ENCODE peak calls at places on chromosomes 1 and 21, in ten cellular contexts. One of them, this sample, is unnamed.

GRCh38 chr1:243470492-243470891 is 214.7 kb downstream of the SDCCAG8 start:
- DNase-seq in prostate gland: no peak
- DNase-seq in DND-41: no peak
- DNase-seq in heart left ventricle: no peak
- DNase-seq in Karpas-422: no peak
- DNase-seq in CD8-positive, alpha-beta memory T cell: no peak
- DNase-seq in CD8-positive, alpha-beta T cell: no peak
- DNase-seq in adipocyte: no peak
- DNase-seq in Peyer's patch: no peak
- DNase-seq in tibial nerve: no peak
- DNase-seq in this sample: no peak

GRCh38 chr21:16211339-16212303 is 481.8 kb downstream of the USP25 start:
- DNase-seq in tibial nerve: no peak
- DNase-seq in Peyer's patch: no peak
- DNase-seq in adipocyte: peak; percentile 25
- DNase-seq in CD8-positive, alpha-beta T cell: no peak
- DNase-seq in Karpas-422: no peak
- DNase-seq in heart left ventricle: no peak
- DNase-seq in CD8-positive, alpha-beta memory T cell: no peak
- DNase-seq in DND-41: no peak
- DNase-seq in prostate gland: no peak
- DNase-seq in this sample: peak; percentile 21

GRCh38 chr1:109751531-109752260 is 10.9 kb upstream of the GSTM3 start:
- DNase-seq in heart left ventricle: no peak
- DNase-seq in Peyer's patch: no peak
- DNase-seq in Karpas-422: no peak
- DNase-seq in CD8-positive, alpha-beta T cell: no peak
- DNase-seq in DND-41: no peak
- DNase-seq in tibial nerve: no peak
- DNase-seq in adipocyte: no peak
- DNase-seq in CD8-positive, alpha-beta memory T cell: no peak
- DNase-seq in prostate gland: no peak
- DNase-seq in this sample: no peak

GRCh38 chr1:52970149-52970548 is 43.1 kb downstream of the SCP2 start:
- DNase-seq in heart left ventricle: no peak
- DNase-seq in CD8-positive, alpha-beta memory T cell: no peak
- DNase-seq in adipocyte: no peak
- DNase-seq in prostate gland: no peak
- DNase-seq in Karpas-422: peak; percentile 54
- DNase-seq in Peyer's patch: no peak
- DNase-seq in DND-41: no peak
- DNase-seq in CD8-positive, alpha-beta T cell: no peak
- DNase-seq in tibial nerve: no peak
- DNase-seq in this sample: peak; percentile 59

GRCh38 chr1:100423832-100424337 is 71.6 kb downstream of the CDC14A start:
- DNase-seq in Karpas-422: peak; percentile 61
- DNase-seq in CD8-positive, alpha-beta memory T cell: no peak
- DNase-seq in adipocyte: no peak
- DNase-seq in heart left ventricle: no peak
- DNase-seq in DND-41: no peak
- DNase-seq in Peyer's patch: no peak
- DNase-seq in prostate gland: no peak
- DNase-seq in tibial nerve: no peak
- DNase-seq in CD8-positive, alpha-beta T cell: peak; percentile 21
- DNase-seq in this sample: no peak

GRCh38 chr1:60981357-60981756 is 101.0 kb upstream of the NFIA start:
- DNase-seq in CD8-positive, alpha-beta T cell: no peak
- DNase-seq in CD8-positive, alpha-beta memory T cell: no peak
- DNase-seq in Peyer's patch: no peak
- DNase-seq in DND-41: no peak
- DNase-seq in Karpas-422: no peak
- DNase-seq in tibial nerve: no peak
- DNase-seq in heart left ventricle: no peak
- DNase-seq in adipocyte: no peak
- DNase-seq in prostate gland: no peak
- DNase-seq in this sample: no peak

GRCh38 chr1:45945426-45945825 is 142.0 kb downstream of the MAST2 start:
- DNase-seq in CD8-positive, alpha-beta T cell: no peak
- DNase-seq in tibial nerve: no peak
- DNase-seq in DND-41: no peak
- DNase-seq in heart left ventricle: no peak
- DNase-seq in adipocyte: no peak
- DNase-seq in CD8-positive, alpha-beta memory T cell: no peak
- DNase-seq in Karpas-422: no peak
- DNase-seq in prostate gland: no peak
- DNase-seq in Peyer's patch: no peak
- DNase-seq in this sample: peak; percentile 63

GRCh38 chr1:63014267-63014666 is 230.3 kb downstream of the ATG4C start:
- DNase-seq in heart left ventricle: no peak
- DNase-seq in prostate gland: no peak
- DNase-seq in CD8-positive, alpha-beta T cell: no peak
- DNase-seq in tibial nerve: no peak
- DNase-seq in adipocyte: no peak
- DNase-seq in Peyer's patch: no peak
- DNase-seq in CD8-positive, alpha-beta memory T cell: no peak
- DNase-seq in DND-41: no peak
- DNase-seq in Karpas-422: no peak
- DNase-seq in this sample: no peak

GRCh38 chr1:171740356-171740863 is 1.5 kb downstream of the VAMP4 start:
- DNase-seq in tibial nerve: no peak
- DNase-seq in prostate gland: no peak
- DNase-seq in DND-41: no peak
- DNase-seq in heart left ventricle: no peak
- DNase-seq in CD8-positive, alpha-beta memory T cell: no peak
- DNase-seq in adipocyte: peak; percentile 33
- DNase-seq in Peyer's patch: no peak
- DNase-seq in CD8-positive, alpha-beta T cell: no peak
- DNase-seq in Karpas-422: no peak
- DNase-seq in this sample: no peak

GRCh38 chr1:153353226-153353947 is 4.3 kb upstream of the S100A9 start:
- DNase-seq in adipocyte: no peak
- DNase-seq in CD8-positive, alpha-beta T cell: no peak
- DNase-seq in prostate gland: no peak
- DNase-seq in Peyer's patch: no peak
- DNase-seq in tibial nerve: no peak
- DNase-seq in Karpas-422: peak; percentile 53
- DNase-seq in DND-41: no peak
- DNase-seq in heart left ventricle: no peak
- DNase-seq in CD8-positive, alpha-beta memory T cell: no peak
- DNase-seq in this sample: peak; percentile 22

GRCh38 chr21:25515484-25516405 is 91.5 kb downstream of the MRPL39 start:
- DNase-seq in Peyer's patch: no peak
- DNase-seq in tibial nerve: no peak
- DNase-seq in heart left ventricle: no peak
- DNase-seq in CD8-positive, alpha-beta memory T cell: no peak
- DNase-seq in DND-41: no peak
- DNase-seq in Karpas-422: no peak
- DNase-seq in adipocyte: peak; percentile 76
- DNase-seq in prostate gland: no peak
- DNase-seq in CD8-positive, alpha-beta T cell: no peak
- DNase-seq in this sample: no peak

GRCh38 chr1:100360790-100361232 is 8.5 kb downstream of the CDC14A start:
- DNase-seq in prostate gland: no peak
- DNase-seq in adipocyte: peak; percentile 36
- DNase-seq in Karpas-422: no peak
- DNase-seq in DND-41: no peak
- DNase-seq in heart left ventricle: peak; percentile 37
- DNase-seq in CD8-positive, alpha-beta memory T cell: no peak
- DNase-seq in tibial nerve: peak; percentile 64
- DNase-seq in CD8-positive, alpha-beta T cell: no peak
- DNase-seq in Peyer's patch: no peak
- DNase-seq in this sample: peak; percentile 36

GRCh38 chr1:110634455-110635281 is 28.5 kb upstream of the KCNA2 start:
- DNase-seq in prostate gland: peak; percentile 23
- DNase-seq in Karpas-422: no peak
- DNase-seq in DND-41: no peak
- DNase-seq in CD8-positive, alpha-beta T cell: peak; percentile 60
- DNase-seq in Peyer's patch: peak; percentile 84
- DNase-seq in adipocyte: peak; percentile 47
- DNase-seq in heart left ventricle: peak; percentile 81
- DNase-seq in tibial nerve: no peak
- DNase-seq in CD8-positive, alpha-beta memory T cell: peak; percentile 52
- DNase-seq in this sample: peak; percentile 82

GRCh38 chr1:48908606-48909005 is 131.9 kb upstream of the BEND5 start:
- DNase-seq in CD8-positive, alpha-beta memory T cell: no peak
- DNase-seq in Karpas-422: no peak
- DNase-seq in heart left ventricle: no peak
- DNase-seq in Peyer's patch: no peak
- DNase-seq in DND-41: no peak
- DNase-seq in adipocyte: peak; percentile 55
- DNase-seq in tibial nerve: no peak
- DNase-seq in prostate gland: no peak
- DNase-seq in CD8-positive, alpha-beta T cell: no peak
- DNase-seq in this sample: no peak

GRCh38 chr1:177044390-177044789 is 120.1 kb downstream of the ASTN1 start:
- DNase-seq in CD8-positive, alpha-beta T cell: no peak
- DNase-seq in heart left ventricle: no peak
- DNase-seq in tibial nerve: no peak
- DNase-seq in prostate gland: no peak
- DNase-seq in CD8-positive, alpha-beta memory T cell: no peak
- DNase-seq in Peyer's patch: no peak
- DNase-seq in DND-41: no peak
- DNase-seq in adipocyte: no peak
- DNase-seq in Karpas-422: no peak
- DNase-seq in this sample: no peak

GRCh38 chr21:17512245-17513213 is at the start of gene CXADR:
- DNase-seq in adipocyte: peak; percentile 56
- DNase-seq in DND-41: no peak
- DNase-seq in prostate gland: peak; percentile 92
- DNase-seq in Karpas-422: no peak
- DNase-seq in CD8-positive, alpha-beta T cell: peak; percentile 76
- DNase-seq in Peyer's patch: peak; percentile 92
- DNase-seq in tibial nerve: no peak
- DNase-seq in CD8-positive, alpha-beta memory T cell: peak; percentile 59
- DNase-seq in heart left ventricle: peak; percentile 76
- DNase-seq in this sample: peak; percentile 42

DNA sequence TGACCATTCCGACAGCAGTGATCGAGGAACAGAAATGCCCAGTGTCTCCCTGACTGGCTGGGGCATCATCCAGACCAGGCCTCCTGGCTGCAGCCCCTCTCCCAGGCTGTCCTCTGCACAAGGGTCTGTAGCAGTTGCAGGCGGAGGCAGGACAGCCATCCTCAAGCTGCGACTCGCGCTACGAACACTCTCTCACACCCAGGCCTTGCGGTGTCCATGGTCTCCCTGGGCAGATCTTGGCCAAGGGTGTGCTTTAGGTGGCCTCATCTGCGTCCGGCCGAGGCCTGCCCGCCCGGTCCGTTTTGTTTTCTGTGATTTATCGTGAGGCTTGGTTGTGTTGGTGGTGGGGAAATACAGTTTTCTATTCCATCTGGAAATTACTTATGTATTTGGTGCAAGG is 15.7 kb downstream of the FTCD start:
- DNase-seq in tibial nerve: no peak
- DNase-seq in CD8-positive, alpha-beta T cell: no peak
- DNase-seq in CD8-positive, alpha-beta memory T cell: no peak
- DNase-seq in Karpas-422: no peak
- DNase-seq in heart left ventricle: no peak
- DNase-seq in DND-41: no peak
- DNase-seq in prostate gland: no peak
- DNase-seq in adipocyte: no peak
- DNase-seq in Peyer's patch: no peak
- DNase-seq in this sample: no peak
- H3K4me3 ChIP-seq in tibial nerve: no peak overlapping the region
- H3K4me3 ChIP-seq in CD8-positive, alpha-beta T cell: no peak overlapping the region
- H3K4me3 ChIP-seq in CD8-positive, alpha-beta memory T cell: no peak overlapping the region
- H3K4me3 ChIP-seq in Karpas-422: no peak overlapping the region
- H3K4me3 ChIP-seq in heart left ventricle: no peak overlapping the region
- H3K4me3 ChIP-seq in DND-41: no peak overlapping the region
- H3K4me3 ChIP-seq in prostate gland: no peak overlapping the region
- H3K4me3 ChIP-seq in adipocyte: no peak overlapping the region
- H3K4me3 ChIP-seq in Peyer's patch: no peak overlapping the region
- H3K4me3 ChIP-seq in this sample: no peak overlapping the region

GRCh38 chr21:32475162-32475812 is 62.8 kb downstream of the EVA1C start:
- DNase-seq in heart left ventricle: no peak
- DNase-seq in tibial nerve: no peak
- DNase-seq in prostate gland: no peak
- DNase-seq in adipocyte: peak; percentile 60
- DNase-seq in CD8-positive, alpha-beta memory T cell: no peak
- DNase-seq in Peyer's patch: no peak
- DNase-seq in Karpas-422: no peak
- DNase-seq in DND-41: no peak
- DNase-seq in CD8-positive, alpha-beta T cell: no peak
- DNase-seq in this sample: peak; percentile 88
- H3K4me3 ChIP-seq in heart left ventricle: no peak overlapping the region
- H3K4me3 ChIP-seq in tibial nerve: no peak overlapping the region
- H3K4me3 ChIP-seq in prostate gland: no peak overlapping the region
- H3K4me3 ChIP-seq in adipocyte: peak overlapping the region; percentile 68
- H3K4me3 ChIP-seq in CD8-positive, alpha-beta memory T cell: no peak overlapping the region
- H3K4me3 ChIP-seq in Peyer's patch: no peak overlapping the region
- H3K4me3 ChIP-seq in Karpas-422: no peak overlapping the region
- H3K4me3 ChIP-seq in DND-41: no peak overlapping the region
- H3K4me3 ChIP-seq in CD8-positive, alpha-beta T cell: no peak overlapping the region
- H3K4me3 ChIP-seq in this sample: no peak overlapping the region

DNA sequence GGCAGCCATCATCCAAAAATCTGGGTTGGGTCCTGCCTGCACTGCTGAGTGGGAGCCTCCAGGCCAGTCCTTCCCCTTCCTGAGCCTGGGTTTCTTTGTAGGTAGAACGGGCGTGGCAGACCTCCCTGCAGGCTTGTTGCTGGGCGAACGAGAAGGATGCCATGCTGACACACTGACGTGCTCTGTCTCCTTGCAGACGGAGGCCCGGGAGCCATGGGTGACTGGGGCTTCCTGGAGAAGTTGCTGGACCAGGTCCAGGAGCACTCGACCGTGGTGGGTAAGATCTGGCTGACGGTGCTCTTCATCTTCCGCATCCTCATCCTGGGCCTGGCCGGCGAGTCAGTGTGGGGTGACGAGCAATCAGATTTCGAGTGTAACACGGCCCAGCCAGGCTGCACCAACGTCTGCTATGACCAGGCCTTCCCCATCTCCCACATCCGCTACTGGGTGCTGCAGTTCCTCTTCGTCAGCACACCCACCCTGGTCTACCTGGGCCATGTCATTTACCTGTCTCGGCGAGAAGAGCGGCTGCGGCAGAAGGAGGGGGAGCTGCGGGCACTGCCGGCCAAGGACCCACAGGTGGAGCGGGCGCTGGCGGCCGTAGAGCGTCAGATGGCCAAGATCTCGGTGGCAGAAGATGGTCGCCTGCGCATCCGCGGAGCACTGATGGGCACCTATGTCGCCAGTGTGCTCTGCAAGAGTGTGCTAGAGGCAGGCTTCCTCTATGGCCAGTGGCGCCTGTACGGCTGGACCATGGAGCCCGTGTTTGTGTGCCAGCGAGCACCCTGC is 1.4 kb downstream of the GJA4 start:
- DNase-seq in Peyer's patch: no peak
- DNase-seq in CD8-positive, alpha-beta T cell: no peak
- DNase-seq in DND-41: no peak
- DNase-seq in Karpas-422: peak; percentile 39
- DNase-seq in prostate gland: no peak
- DNase-seq in heart left ventricle: no peak
- DNase-seq in CD8-positive, alpha-beta memory T cell: no peak
- DNase-seq in tibial nerve: no peak
- DNase-seq in adipocyte: no peak
- DNase-seq in this sample: no peak
- H3K4me3 ChIP-seq in Peyer's patch: no peak overlapping the region
- H3K4me3 ChIP-seq in CD8-positive, alpha-beta T cell: no peak overlapping the region
- H3K4me3 ChIP-seq in DND-41: no peak overlapping the region
- H3K4me3 ChIP-seq in Karpas-422: no peak overlapping the region
- H3K4me3 ChIP-seq in prostate gland: no peak overlapping the region
- H3K4me3 ChIP-seq in heart left ventricle: peak overlapping the region; percentile 57
- H3K4me3 ChIP-seq in CD8-positive, alpha-beta memory T cell: no peak overlapping the region
- H3K4me3 ChIP-seq in tibial nerve: no peak overlapping the region
- H3K4me3 ChIP-seq in adipocyte: no peak overlapping the region
- H3K4me3 ChIP-seq in this sample: no peak overlapping the region

GRCh38 chr1:54517536-54517935 is 30.5 kb upstream of the ACOT11 start:
- DNase-seq in Peyer's patch: no peak
- DNase-seq in adipocyte: no peak
- DNase-seq in DND-41: no peak
- DNase-seq in heart left ventricle: no peak
- DNase-seq in prostate gland: no peak
- DNase-seq in Karpas-422: no peak
- DNase-seq in CD8-positive, alpha-beta T cell: no peak
- DNase-seq in tibial nerve: no peak
- DNase-seq in CD8-positive, alpha-beta memory T cell: no peak
- DNase-seq in this sample: no peak
- H3K4me3 ChIP-seq in Peyer's patch: no peak overlapping the region
- H3K4me3 ChIP-seq in adipocyte: no peak overlapping the region
- H3K4me3 ChIP-seq in DND-41: no peak overlapping the region
- H3K4me3 ChIP-seq in heart left ventricle: no peak overlapping the region
- H3K4me3 ChIP-seq in prostate gland: no peak overlapping the region
- H3K4me3 ChIP-seq in Karpas-422: no peak overlapping the region
- H3K4me3 ChIP-seq in CD8-positive, alpha-beta T cell: no peak overlapping the region
- H3K4me3 ChIP-seq in tibial nerve: no peak overlapping the region
- H3K4me3 ChIP-seq in CD8-positive, alpha-beta memory T cell: no peak overlapping the region
- H3K4me3 ChIP-seq in this sample: no peak overlapping the region